ENCODE peak calls at places on chromosomes 6 and 20, in six cellular contexts. K is activated T-cell treated with anti-CD3 and anti-CD28 coated beads, Interleukin-2, amount 50 U/mL, for 72 hours; V is central memory CD8-positive, alpha-beta T cell; E is trophoblast cell; F is NCI-H226; H is stimulated activated CD8-positive, alpha-beta memory T cell treated with anti-CD3 and anti-CD28 coated beads, Interleukin-15, amount 100 ng/mL, for 1 hour. U is an unnamed sample.

GRCh38 chr20:47024461-47024937 is 129.9 kb downstream of the EYA2 start:
- DNase-seq in K (no peak), V (no peak), E (no peak), F (no peak), H (no peak), U (no peak)

GRCh38 chr6:1885576-1886003 is 275.9 kb downstream of the FOXC1 start:
- DNase-seq in K (no peak), V (no peak), E (no peak), F (no peak), H (no peak), U (no peak)

GRCh38 chr20:2005359-2005758 is 11.5 kb upstream of the PDYN start:
- DNase-seq in K (peak), V (no peak), E (no peak), F (peak), H (no peak), U (no peak)

GRCh38 chr20:32934580-32934979 is 69.7 kb downstream of the SUN5 start:
- DNase-seq in K (no peak), V (no peak), E (no peak), F (no peak), H (no peak), U (no peak)

GRCh38 chr6:37381579-37381978 is 27.8 kb downstream of the RNF8 start:
- DNase-seq in K (peak), V (no peak), E (peak), F (peak), H (no peak), U (peak)

GRCh38 chr6:104855507-104855906 is 4.2 kb downstream of the HACE1 start:
- DNase-seq in K (no peak), V (no peak), E (no peak), F (no peak), H (no peak), U (no peak)

GRCh38 chr20:47551841-47552240 is 50.2 kb downstream of the NCOA3 start:
- DNase-seq in K (no peak), V (no peak), E (no peak), F (no peak), H (no peak), U (no peak)

GRCh38 chr6:169341065-169341464 is 87.4 kb upstream of the THBS2 start:
- DNase-seq in K (no peak), V (no peak), E (no peak), F (no peak), H (no peak), U (no peak)

GRCh38 chr6:7047966-7048365 is 59.8 kb upstream of the RREB1 start:
- DNase-seq in K (no peak), V (no peak), E (no peak), F (no peak), H (no peak), U (no peak)